ENCODE peak calls at places on chromosomes 6 and 20, in four cellular contexts. G is transverse colon, M is A549, I is IMR-90. H is an unnamed sample.
A peak's percentile ranks its signal among the peaks of the same experiment; 100 is the strongest.

GRCh38 chr6:34094474-34095135 is 51.3 kb downstream of the GRM4 start:
- DNase-seq in G (no peak), M (no peak), I (no peak), H (no peak)

GRCh38 chr6:119076966-119077642 is 1.4 kb downstream of the FAM184A start:
- DNase-seq in I (no peak), M (no peak), G (no peak), H (no peak)

GRCh38 chr20:53161473-53161872 is 189.3 kb downstream of the TSHZ2 start:
- DNase-seq in M (no peak), G (no peak), I (no peak), H (no peak)

GRCh38 chr20:54649511-54649962 is 174.1 kb downstream of the DOK5 start:
- DNase-seq in M (peak; percentile 58), I (peak; percentile 67), G (peak; percentile 77), H (peak; percentile 75)

GRCh38 chr20:41293269-41294037 is 24.1 kb downstream of the ZHX3 start:
- DNase-seq in I (peak; percentile 78), G (no peak), M (no peak), H (no peak)

GRCh38 chr20:62860924-62861691 is 514 bp downstream of the TCFL5 start:
- DNase-seq in G (no peak), M (no peak), I (no peak), H (no peak)

GRCh38 chr20:32582659-32583580 is 2.2 kb downstream of the NOL4L start:
- DNase-seq in I (no peak), G (peak; percentile 33), M (no peak), H (peak; percentile 25)

GRCh38 chr6:53347921-53348435 is 772 bp downstream of the ELOVL5 start:
- DNase-seq in M (no peak), G (peak; percentile 61), I (peak; percentile 52), H (peak; percentile 79)

GRCh38 chr6:167928111-167928510 is 69.4 kb upstream of the KIF25 start:
- DNase-seq in M (no peak), G (no peak), I (no peak), H (no peak)

GRCh38 chr6:119124079-119124824 is 45.8 kb upstream of the FAM184A start:
- DNase-seq in I (no peak), G (no peak), M (no peak), H (no peak)

GRCh38 chr6:107491059-107491609 is 1.2 kb downstream of the SOBP start:
- DNase-seq in I (peak; percentile 20), M (peak; percentile 8), G (peak; percentile 55), H (peak; percentile 84)

GRCh38 chr20:19974621-19975435 is 42.3 kb upstream of the NAA20 start:
- DNase-seq in I (peak; percentile 97), G (peak; percentile 63), M (peak; percentile 89), H (peak; percentile 85)

GRCh38 chr20:50980071-50980681 is 21.6 kb downstream of the MOCS3 start:
- DNase-seq in G (no peak), M (peak; percentile 82), I (peak; percentile 100), H (no peak)

GRCh38 chr6:43276180-43277082 is 21.6 kb upstream of the SLC22A7 start:
- DNase-seq in G (peak; percentile 75), I (no peak), M (no peak), H (no peak)
- H3K4me3 ChIP-seq in G (peak overlapping the region; percentile 58), I (no peak overlapping the region), M (no peak overlapping the region), H (peak overlapping the region; percentile 64)

GRCh38 chr6:116034327-116034726 is 26.4 kb downstream of the FRK start:
- DNase-seq in G (no peak), I (peak; percentile 71), M (no peak), H (no peak)
- H3K4me1 ChIP-seq in G (peaks cover 14% of the 10 kb centered on the region), I (peaks cover 3% of the 10 kb centered on the region), M (peaks cover 88% of the 10 kb centered on the region), H (peaks cover 44% of the 10 kb centered on the region)

DNA sequence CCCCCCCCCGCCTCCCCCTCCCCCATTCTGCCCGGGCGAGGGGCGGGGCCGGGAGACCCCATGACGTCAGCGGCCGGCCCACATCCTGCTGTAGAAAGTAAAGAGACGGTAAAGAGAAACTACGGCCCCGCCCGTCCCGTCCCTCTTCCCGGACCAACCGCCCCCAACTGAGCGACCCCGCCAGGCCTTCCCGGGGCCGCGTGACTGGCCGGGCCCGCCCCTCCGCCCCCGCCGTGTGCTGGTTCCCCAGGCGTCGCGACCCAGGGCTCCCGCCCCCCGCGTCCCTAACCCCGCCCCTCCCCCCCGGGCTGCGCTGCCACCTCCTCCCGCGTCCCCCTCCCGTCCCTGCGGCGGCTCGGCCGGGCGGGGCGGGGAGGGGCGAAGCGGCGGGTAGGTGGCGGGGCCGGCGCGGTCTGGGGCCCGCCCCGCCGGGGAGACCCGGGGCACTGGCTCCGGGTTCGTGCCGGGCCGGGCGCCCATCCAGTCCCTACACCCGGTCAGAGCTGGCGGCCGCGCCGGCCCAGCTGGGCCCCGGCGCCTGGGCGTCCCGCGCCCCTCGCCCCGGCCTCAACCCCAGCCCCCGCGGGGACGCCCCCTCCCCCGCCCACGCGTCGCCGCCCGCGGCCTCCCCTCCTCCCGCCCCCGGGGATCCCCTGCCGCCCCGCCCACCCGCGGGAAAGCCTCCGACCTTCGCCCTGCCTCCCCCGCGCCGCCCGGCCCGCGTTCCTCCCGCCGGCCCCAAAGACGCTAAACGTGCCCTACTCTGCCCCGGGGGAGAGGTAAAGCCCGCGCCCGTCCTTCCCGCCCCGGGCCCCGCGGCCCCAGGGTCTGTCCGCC is 618 bp upstream of the HIVEP1 start:
- DNase-seq in I (peak; percentile 96), M (peak; percentile 75), G (peak; percentile 98), H (peak; percentile 99)
- H3K4me3 ChIP-seq in I (peak overlapping the region; percentile 76), M (peak overlapping the region; percentile 84), G (peak overlapping the region; percentile 77), H (peak overlapping the region; percentile 83)

GRCh38 chr6:39881851-39882566 is 52.3 kb downstream of the MOCS1 start:
- DNase-seq in G (no peak), M (no peak), I (peak; percentile 88), H (no peak)
- H3K4me1 ChIP-seq in G (peaks cover 13% of the 10 kb centered on the region), M (no peaks in the 10 kb centered on the region), I (peaks cover 47% of the 10 kb centered on the region), H (peaks cover 32% of the 10 kb centered on the region)

DNA sequence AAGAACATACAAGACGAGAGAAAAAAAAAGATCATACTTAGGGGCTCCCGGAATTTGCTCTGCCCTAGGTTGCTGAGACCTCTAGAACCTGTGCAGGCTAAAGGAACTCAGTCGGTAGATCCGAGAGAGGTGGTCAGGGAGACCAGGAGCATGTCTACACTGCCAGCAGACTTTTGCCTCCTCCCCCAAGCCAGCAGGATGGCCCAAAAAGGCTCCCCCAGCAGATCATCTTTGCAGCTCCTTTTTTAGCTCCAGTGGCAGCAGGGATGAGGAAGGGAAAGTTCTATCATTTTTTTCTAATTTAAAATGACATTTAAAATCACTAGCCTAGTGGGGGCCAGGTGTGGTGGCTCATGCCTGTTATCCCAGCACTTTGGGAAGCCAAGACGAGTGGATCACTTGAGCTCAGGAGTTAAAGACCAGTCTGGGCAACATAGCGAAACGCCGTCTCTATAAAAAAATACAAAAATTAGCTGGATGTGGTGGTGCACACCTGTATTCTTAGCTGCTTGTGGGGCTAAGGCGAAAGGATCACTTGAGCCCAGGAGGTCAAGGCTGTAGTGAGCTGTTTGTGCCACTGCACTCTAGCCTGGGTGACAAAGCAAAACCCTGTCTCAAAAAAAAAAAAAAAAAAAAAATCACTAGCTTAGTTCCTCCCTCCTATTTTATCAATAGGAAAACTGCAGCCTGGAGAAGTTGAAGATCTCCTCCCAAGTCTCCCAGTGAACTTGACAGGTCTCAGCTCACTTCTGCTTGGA is 69.3 kb upstream of the MYL9 start:
- DNase-seq in M (no peak), I (no peak), G (no peak), H (no peak)
- H3K4me3 ChIP-seq in M (no peak overlapping the region), I (no peak overlapping the region), G (peak overlapping the region; percentile 35), H (peak overlapping the region; percentile 41)